ENCODE peak calls at places on chromosomes 7 and 10, in six cellular contexts. Q is T-helper 9 cell; F is C1 segment of cervical spinal cord; M is effector memory CD8-positive, alpha-beta T cell; D is naive thymus-derived CD8-positive, alpha-beta T cell; L is PC-3. P is an unnamed sample.
A peak's percentile ranks its signal among the peaks of the same experiment; 100 is the strongest.

GRCh38 chr7:158821173-158822021 is 7.9 kb downstream of the ESYT2 start:
- DNase-seq in Q (no peak), F (no peak), M (no peak), D (peak; percentile 45), L (peak; percentile 89), P (no peak)

GRCh38 chr7:12422449-12423320 is 19.0 kb upstream of the VWDE start:
- DNase-seq in Q (no peak), F (no peak), M (no peak), D (no peak), L (peak; percentile 64), P (no peak)

GRCh38 chr10:116120688-116121087 is 152.3 kb downstream of the GFRA1 start:
- DNase-seq in Q (no peak), F (no peak), M (no peak), D (no peak), L (no peak), P (no peak)

GRCh38 chr7:101814996-101815825 is 2.2 kb upstream of the CUX1 start:
- DNase-seq in Q (peak; percentile 57), F (peak; percentile 46), M (peak; percentile 44), D (peak; percentile 73), L (peak; percentile 52), P (peak; percentile 41)

GRCh38 chr7:30564243-30564892 is 30.3 kb upstream of the GARS1 start:
- DNase-seq in Q (peak; percentile 67), F (peak; percentile 59), M (peak; percentile 68), D (peak; percentile 77), L (peak; percentile 88), P (peak; percentile 67)

GRCh38 chr7:135704698-135705097 is 23.3 kb downstream of the SLC13A4 start:
- DNase-seq in Q (no peak), F (no peak), M (no peak), D (no peak), L (no peak), P (no peak)

GRCh38 chr7:18413447-18413846 is 82.1 kb upstream of the HDAC9 start:
- DNase-seq in Q (no peak), F (no peak), M (no peak), D (no peak), L (no peak), P (no peak)

GRCh38 chr10:130686680-130687300 is 550.6 kb downstream of the GLRX3 start:
- DNase-seq in Q (no peak), F (no peak), M (no peak), D (no peak), L (peak; percentile 1), P (no peak)

GRCh38 chr7:123674399-123675091 is 18.9 kb downstream of the LMOD2 start:
- DNase-seq in Q (no peak), F (no peak), M (no peak), D (no peak), L (no peak), P (no peak)

GRCh38 chr7:100561491-100562194 is 12.1 kb downstream of the SAP25 start:
- DNase-seq in Q (no peak), F (no peak), M (no peak), D (no peak), L (no peak), P (no peak)

GRCh38 chr10:118818621-118819221 is 64.0 kb upstream of the CACUL1 start:
- DNase-seq in Q (no peak), F (peak; percentile 44), M (no peak), D (no peak), L (no peak), P (no peak)

GRCh38 chr10:132547421-132547861 is 9.9 kb downstream of the INPP5A start:
- DNase-seq in Q (no peak), F (no peak), M (no peak), D (no peak), L (no peak), P (no peak)

GRCh38 chr10:132459252-132460028 is 62.4 kb downstream of the PWWP2B start:
- DNase-seq in Q (no peak), F (no peak), M (no peak), D (no peak), L (no peak), P (no peak)

GRCh38 chr10:92087750-92088395 is 164.3 kb downstream of the BTAF1 start:
- DNase-seq in Q (peak; percentile 26), F (peak; percentile 21), M (peak; percentile 24), D (peak; percentile 57), L (peak; percentile 89), P (peak; percentile 18)

GRCh38 chr7:141698247-141699015 is 3.5 kb downstream of the DENND11 start:
- DNase-seq in Q (no peak), F (no peak), M (no peak), D (peak; percentile 11), L (no peak), P (no peak)

GRCh38 chr7:82704121-82704520 is 260.5 kb upstream of the CACNA2D1 start:
- DNase-seq in Q (no peak), F (no peak), M (no peak), D (no peak), L (no peak), P (no peak)

GRCh38 chr7:47581821-47582747 is at the start of gene TNS3:
- DNase-seq in Q (no peak), F (no peak), M (no peak), D (no peak), L (peak; percentile 57), P (no peak)

GRCh38 chr10:49611815-49612512 is 1.9 kb downstream of the SLC18A3 start:
- DNase-seq in Q (no peak), F (no peak), M (no peak), D (no peak), L (no peak), P (no peak)

GRCh38 chr7:38409524-38409923 is 136.1 kb upstream of the TARP start:
- DNase-seq in Q (no peak), F (no peak), M (no peak), D (no peak), L (no peak), P (no peak)

GRCh38 chr7:102119213-102119651 is 167.4 kb upstream of the SH2B2 start:
- DNase-seq in Q (no peak), F (peak; percentile 50), M (no peak), D (no peak), L (no peak), P (no peak)

GRCh38 chr7:132248841-132249590 is 327.3 kb downstream of the PLXNA4 start:
- DNase-seq in Q (no peak), F (no peak), M (no peak), D (no peak), L (no peak), P (no peak)

GRCh38 chr7:156177396-156178055 is 365.3 kb upstream of the SHH start:
- DNase-seq in Q (no peak), F (no peak), M (no peak), D (no peak), L (no peak), P (no peak)

GRCh38 chr10:1104971-1105370 is 48.8 kb downstream of the WDR37 start:
- DNase-seq in Q (no peak), F (no peak), M (no peak), D (no peak), L (no peak), P (no peak)

GRCh38 chr7:25901658-25902057 is 250.3 kb upstream of the NFE2L3 start:
- DNase-seq in Q (no peak), F (no peak), M (no peak), D (no peak), L (no peak), P (no peak)

GRCh38 chr10:71696635-71697326 is 22.8 kb downstream of the C10orf105 start:
- DNase-seq in Q (peak; percentile 65), F (peak; percentile 9), M (peak; percentile 52), D (peak; percentile 67), L (peak; percentile 47), P (peak; percentile 36)

GRCh38 chr7:101823596-101823995 is 6.2 kb downstream of the CUX1 start:
- DNase-seq in Q (no peak), F (no peak), M (no peak), D (no peak), L (no peak), P (no peak)

GRCh38 chr10:71419750-71420149 is 23.0 kb downstream of the CDH23 start:
- DNase-seq in Q (no peak), F (no peak), M (no peak), D (no peak), L (no peak), P (no peak)

GRCh38 chr7:149261829-149262617 is at the start of gene ZNF783:
- DNase-seq in Q (peak; percentile 82), F (peak; percentile 61), M (peak; percentile 82), D (peak; percentile 88), L (peak; percentile 85), P (peak; percentile 75)

GRCh38 chr7:121083138-121083789 is 94.8 kb downstream of the CPED1 start:
- DNase-seq in Q (no peak), F (no peak), M (no peak), D (no peak), L (peak; percentile 81), P (no peak)

GRCh38 chr10:131658476-131659110 is 242.2 kb upstream of the PPP2R2D start:
- DNase-seq in Q (no peak), F (no peak), M (no peak), D (no peak), L (no peak), P (no peak)

GRCh38 chr10:33193867-33194521 is 140.5 kb downstream of the NRP1 start:
- DNase-seq in Q (no peak), F (no peak), M (no peak), D (no peak), L (peak; percentile 99), P (no peak)

GRCh38 chr7:110590415-110590814 is 500.5 kb upstream of the LRRN3 start:
- DNase-seq in Q (no peak), F (no peak), M (no peak), D (peak; percentile 12), L (peak; percentile 26), P (no peak)

GRCh38 chr10:110321869-110322620 is 17.3 kb upstream of the SMNDC1 start:
- DNase-seq in Q (no peak), F (no peak), M (no peak), D (no peak), L (no peak), P (no peak)

GRCh38 chr7:159030490-159031134 is 114.1 kb downstream of the VIPR2 start:
- DNase-seq in Q (no peak), F (no peak), M (no peak), D (no peak), L (no peak), P (peak; percentile 8)

GRCh38 chr7:147803625-147804024 is 786.9 kb upstream of the C7orf33 start:
- DNase-seq in Q (no peak), F (no peak), M (no peak), D (no peak), L (no peak), P (no peak)

GRCh38 chr7:116356333-116356965 is 143.1 kb upstream of the CAV2 start:
- DNase-seq in Q (no peak), F (no peak), M (no peak), D (no peak), L (no peak), P (no peak)

GRCh38 chr10:69374242-69374641 is 42.5 kb downstream of the TACR2 start:
- DNase-seq in Q (no peak), F (no peak), M (no peak), D (no peak), L (no peak), P (no peak)

GRCh38 chr7:5622746-5623145 is 158.7 kb downstream of the RNF216 start:
- DNase-seq in Q (no peak), F (no peak), M (no peak), D (no peak), L (no peak), P (no peak)

GRCh38 chr10:29535012-29535777 is 99.6 kb downstream of the SVIL start:
- DNase-seq in Q (no peak), F (peak; percentile 64), M (no peak), D (no peak), L (peak; percentile 90), P (no peak)

P was measured in central memory CD8-positive, alpha-beta T cell.